ENCODE peak calls at places on chromosome 21, in seven cellular contexts. A is neural progenitor cell, W is fibroblast of lung, F is HepG2, S is endodermal cell, C is endothelial cell of umbilical vein, R is IMR-90. G is an unnamed sample.
A peak's percentile ranks its signal among the peaks of the same experiment; 100 is the strongest.

GRCh38 chr21:24188511-24188910 is 1418.8 kb downstream of the MRPL39 start:
- DNase-seq in A (no peak), W (no peak), F (no peak), S (no peak), C (no peak), R (peak; percentile 57), G (no peak)

GRCh38 chr21:16309250-16309971 is 579.6 kb downstream of the USP25 start:
- DNase-seq in A (peak; percentile 11), W (peak; percentile 85), F (no peak), S (no peak), C (no peak), R (no peak), G (no peak)

GRCh38 chr21:42755766-42756579 is 102.6 kb downstream of the PDE9A start:
- DNase-seq in A (no peak), W (no peak), F (no peak), S (no peak), C (no peak), R (no peak), G (no peak)

GRCh38 chr21:43758132-43758619 is 17.9 kb downstream of the CSTB start:
- DNase-seq in A (no peak), W (peak; percentile 51), F (no peak), S (no peak), C (no peak), R (peak; percentile 70), G (no peak)

GRCh38 chr21:42991992-42992740 is 17.8 kb downstream of the PKNOX1 start:
- DNase-seq in A (no peak), W (peak; percentile 93), F (no peak), S (peak; percentile 64), C (peak; percentile 53), R (peak; percentile 97), G (peak; percentile 37)

GRCh38 chr21:15549671-15550070 is 180.1 kb upstream of the USP25 start:
- DNase-seq in A (no peak), W (peak; percentile 20), F (peak; percentile 1), S (peak; percentile 58), C (no peak), R (peak; percentile 5), G (no peak)

GRCh38 chr21:26715878-26716506 is 129.2 kb downstream of the ADAMTS1 start:
- DNase-seq in A (peak; percentile 74), W (peak; percentile 31), F (peak; percentile 6), S (peak; percentile 89), C (peak; percentile 55), R (peak; percentile 51), G (peak; percentile 41)

GRCh38 chr21:30329203-30329868 is 8.2 kb downstream of the KRTAP27-1 start:
- DNase-seq in A (no peak), W (peak; percentile 1), F (no peak), S (no peak), C (no peak), R (no peak), G (no peak)

GRCh38 chr21:42684109-42684916 is 30.9 kb downstream of the PDE9A start:
- DNase-seq in A (no peak), W (no peak), F (no peak), S (no peak), C (no peak), R (no peak), G (no peak)

GRCh38 chr21:21851205-21851604 is 853.0 kb downstream of the NCAM2 start:
- DNase-seq in A (no peak), W (no peak), F (no peak), S (no peak), C (no peak), R (no peak), G (no peak)

GRCh38 chr21:35469446-35469845 is 420.3 kb upstream of the RUNX1 start:
- DNase-seq in A (no peak), W (peak; percentile 82), F (no peak), S (no peak), C (no peak), R (peak; percentile 34), G (no peak)

GRCh38 chr21:15841856-15842564 is 112.2 kb downstream of the USP25 start:
- DNase-seq in A (no peak), W (peak; percentile 89), F (no peak), S (no peak), C (peak; percentile 64), R (peak; percentile 75), G (no peak)

GRCh38 chr21:27035791-27036190 is 68.9 kb upstream of the ADAMTS5 start:
- DNase-seq in A (no peak), W (no peak), F (no peak), S (no peak), C (no peak), R (no peak), G (no peak)

GRCh38 chr21:43311303-43311817 is 115.6 kb downstream of the SIK1 start:
- DNase-seq in A (no peak), W (no peak), F (peak; percentile 68), S (no peak), C (no peak), R (no peak), G (peak; percentile 82)

GRCh38 chr21:35046223-35046690 is 2.8 kb downstream of the RUNX1 start:
- DNase-seq in A (no peak), W (no peak), F (no peak), S (no peak), C (no peak), R (no peak), G (no peak)

GRCh38 chr21:26684866-26685265 is 111.8 kb upstream of the CYYR1 start:
- DNase-seq in A (no peak), W (no peak), F (no peak), S (no peak), C (no peak), R (no peak), G (no peak)

GRCh38 chr21:45929477-45929876 is 52.1 kb upstream of the COL6A1 start:
- DNase-seq in A (no peak), W (no peak), F (no peak), S (no peak), C (no peak), R (no peak), G (no peak)

GRCh38 chr21:45930792-45931191 is 50.8 kb upstream of the COL6A1 start:
- DNase-seq in A (no peak), W (no peak), F (no peak), S (no peak), C (no peak), R (no peak), G (no peak)

GRCh38 chr21:45932922-45933502 is 48.6 kb upstream of the COL6A1 start:
- DNase-seq in A (no peak), W (no peak), F (no peak), S (no peak), C (no peak), R (no peak), G (no peak)

GRCh38 chr21:45930231-45930760 is 51.3 kb upstream of the COL6A1 start:
- DNase-seq in A (no peak), W (no peak), F (no peak), S (no peak), C (no peak), R (no peak), G (no peak)

DNA sequence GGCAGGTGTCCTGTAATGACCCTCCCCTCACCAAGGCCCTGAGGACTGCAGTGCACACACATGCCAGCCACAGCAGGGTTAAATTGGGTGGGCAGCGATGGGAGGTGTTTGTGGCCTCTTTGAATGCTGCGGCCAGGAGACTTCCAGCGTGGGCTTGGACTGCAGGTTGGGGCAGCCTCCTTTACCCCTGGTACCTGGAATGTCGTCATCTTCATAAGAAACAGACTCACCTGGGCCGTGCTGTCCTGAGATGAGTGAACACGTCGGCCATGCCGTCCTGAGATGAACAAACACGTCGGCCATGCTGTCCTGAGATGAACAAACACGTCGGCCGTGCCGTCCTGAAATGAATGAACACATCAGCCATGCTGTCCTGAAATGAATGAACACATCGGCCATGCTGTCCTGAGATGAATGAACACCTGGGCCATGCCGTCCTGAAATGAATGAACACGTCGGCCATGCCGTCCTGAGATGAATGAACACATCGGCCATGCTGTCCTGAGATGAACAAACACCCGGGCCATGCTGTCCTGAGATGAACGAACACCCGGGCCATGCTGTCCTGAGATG is 50.1 kb upstream of the COL6A1 start:
- DNase-seq in A (no peak), W (no peak), F (no peak), S (no peak), C (no peak), R (no peak), G (no peak)
- H3K9ac ChIP-seq in A (no peak overlapping the region), W (no peak overlapping the region), F (no peak overlapping the region), S (no peak overlapping the region), C (no peak overlapping the region), R (no peak overlapping the region), G (no peak overlapping the region)

GRCh38 chr21:38810826-38811164 is 5.1 kb downstream of the ETS2 start:
- DNase-seq in A (no peak), W (no peak), F (no peak), S (no peak), C (no peak), R (no peak), G (no peak)

GRCh38 chr21:38810034-38810825 is 4.5 kb downstream of the ETS2 start:
- DNase-seq in A (no peak), W (no peak), F (no peak), S (no peak), C (no peak), R (no peak), G (peak; percentile 40)

GRCh38 chr21:38807481-38807880 is 1.8 kb downstream of the ETS2 start:
- DNase-seq in A (peak; percentile 67), W (no peak), F (no peak), S (no peak), C (peak; percentile 44), R (no peak), G (no peak)

GRCh38 chr21:38807987-38808386 is 2.3 kb downstream of the ETS2 start:
- DNase-seq in A (peak; percentile 36), W (no peak), F (no peak), S (no peak), C (no peak), R (peak; percentile 51), G (peak; percentile 61)

DNA sequence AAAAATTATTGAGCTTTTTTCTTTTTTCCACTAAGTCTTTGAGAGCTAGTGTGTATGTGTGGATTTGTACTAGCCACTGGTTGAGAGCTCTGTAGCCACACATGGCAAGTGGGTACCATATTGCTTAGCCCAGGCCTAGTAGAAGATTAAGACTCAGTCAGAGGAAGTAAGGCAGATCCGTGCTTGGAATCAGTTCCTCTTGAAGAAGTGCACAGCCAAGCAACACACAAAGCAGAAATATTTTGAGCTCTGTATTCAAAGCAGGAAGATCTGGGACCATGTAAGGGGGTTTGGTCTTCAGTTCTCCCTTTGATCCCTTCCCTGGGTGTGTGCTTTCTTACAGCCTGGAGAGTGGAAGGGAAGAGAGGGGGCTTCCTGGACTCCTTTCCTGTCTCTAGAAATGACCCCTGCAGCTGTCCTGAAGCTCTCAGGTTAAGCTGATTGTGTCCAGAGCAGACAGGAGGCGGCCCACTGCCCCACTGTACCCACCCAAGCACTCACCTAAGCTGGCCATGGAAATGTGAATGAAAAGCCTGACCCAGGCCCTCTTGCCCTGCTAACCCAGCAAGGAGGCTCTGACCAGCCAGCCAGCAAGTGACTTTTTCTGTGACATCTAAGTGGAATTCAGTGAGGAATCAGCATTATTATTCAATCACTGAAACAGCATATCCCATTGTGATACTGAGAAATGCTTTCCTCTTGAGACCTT is 3.6 kb downstream of the ETS2 start:
- DNase-seq in A (no peak), W (no peak), F (no peak), S (no peak), C (no peak), R (no peak), G (peak; percentile 31)
- H3K4me3 ChIP-seq in A (no peak overlapping the region), W (peak overlapping the region; percentile 93), F (peak overlapping the region; percentile 98), S (peak overlapping the region; percentile 98), C (no peak overlapping the region), R (no peak overlapping the region), G (peak overlapping the region; percentile 83)

GRCh38 chr21:32782698-32783097 is 11.1 kb upstream of the PAXBP1 start:
- DNase-seq in A (no peak), W (no peak), F (no peak), S (no peak), C (no peak), R (no peak), G (no peak)
- TF ChIP-seq CTCF in A (no peak), W (no peak), F (no peak), S (no peak), C (no peak), R (no peak), G (no peak)

GRCh38 chr21:45039309-45040113 is 34.9 kb upstream of the ADARB1 start:
- DNase-seq in A (no peak), W (no peak), F (no peak), S (no peak), C (no peak), R (no peak), G (no peak)
- H3K9ac ChIP-seq in A (no peak overlapping the region), W (no peak overlapping the region), F (no peak overlapping the region), S (no peak overlapping the region), C (no peak overlapping the region), R (no peak overlapping the region), G (no peak overlapping the region)